ENCODE peak calls at places on chromosome 3, in four cellular contexts. Y is psoas muscle, I is sciatic nerve, K is body of pancreas. X is an unnamed sample.

GRCh38 chr3:105334138-105334882 is 32.4 kb upstream of the ALCAM start:
- DNase-seq in Y (no peak), I (no peak), K (no peak), X (no peak)

GRCh38 chr3:134250717-134251220 is at the start of gene RYK:
- DNase-seq in Y (peak), I (peak), K (peak), X (peak)

GRCh38 chr3:193775421-193776077 is 182.5 kb downstream of the OPA1 start:
- DNase-seq in Y (no peak), I (no peak), K (no peak), X (no peak)

GRCh38 chr3:125160911-125161371 is 51.6 kb downstream of the SLC12A8 start:
- DNase-seq in Y (no peak), I (no peak), K (no peak), X (no peak)

GRCh38 chr3:127590282-127590592 is 296 bp downstream of the TPRA1 start:
- DNase-seq in Y (no peak), I (peak), K (no peak), X (no peak)

GRCh38 chr3:177905173-177905894 is 630.9 kb upstream of the KCNMB2 start:
- DNase-seq in Y (no peak), I (no peak), K (no peak), X (no peak)

GRCh38 chr3:147799601-147800000 is 390.4 kb downstream of the ZIC1 start:
- DNase-seq in Y (no peak), I (no peak), K (no peak), X (no peak)

GRCh38 chr3:15616053-15616452 is 14.5 kb downstream of the BTD start:
- DNase-seq in Y (no peak), I (no peak), K (no peak), X (no peak)

GRCh38 chr3:171459942-171460225 is 321 bp downstream of the TNIK start:
- DNase-seq in Y (no peak), I (peak), K (no peak), X (peak)

GRCh38 chr3:35793668-35794067 is 154.3 kb downstream of the ARPP21 start:
- DNase-seq in Y (no peak), I (no peak), K (no peak), X (no peak)

GRCh38 chr3:189142527-189142926 is 29.2 kb upstream of the TPRG1 start:
- DNase-seq in Y (no peak), I (no peak), K (no peak), X (no peak)

GRCh38 chr3:194931366-194931765 is 245.7 kb downstream of the FAM43A start:
- DNase-seq in Y (no peak), I (no peak), K (no peak), X (no peak)

GRCh38 chr3:134641671-134642300 is 9.0 kb downstream of the KY start:
- DNase-seq in Y (no peak), I (no peak), K (no peak), X (no peak)

GRCh38 chr3:71511037-71511436 is 72.5 kb downstream of the FOXP1 start:
- DNase-seq in Y (no peak), I (no peak), K (no peak), X (no peak)

GRCh38 chr3:12294885-12295580 is 6.2 kb downstream of the PPARG start:
- DNase-seq in Y (no peak), I (no peak), K (no peak), X (no peak)

GRCh38 chr3:12870942-12871341 is 29.6 kb upstream of the RPL32 start:
- DNase-seq in Y (peak), I (no peak), K (peak), X (peak)

GRCh38 chr3:128151758-128152274 is 1.5 kb upstream of the EEFSEC start:
- DNase-seq in Y (no peak), I (no peak), K (no peak), X (no peak)

GRCh38 chr3:129345971-129346370 is 67.3 kb downstream of the HMCES start:
- DNase-seq in Y (no peak), I (no peak), K (no peak), X (no peak)

X was measured in gastrocnemius medialis.